ENCODE peak calls at places on chromosomes 5 and 9, in six cellular contexts. X is IMR-90, N is GM12878, B is A549, U is K562, Q is HepG2. Y is an unnamed sample.

GRCh38 chr9:125998837-125999503 is 251.8 kb downstream of the PBX3 start:
- DNase-seq in Q (no peak), B (no peak), N (no peak), X (no peak), U (no peak), Y (peak)

GRCh38 chr9:73743826-73744225 is 592.2 kb downstream of the ANXA1 start:
- DNase-seq in Q (no peak), U (no peak), N (no peak), X (no peak), B (no peak), Y (no peak)

GRCh38 chr9:19376931-19377330 is 3.1 kb downstream of the RPS6 start:
- DNase-seq in X (no peak), Q (no peak), U (no peak), B (no peak), N (no peak), Y (no peak)

GRCh38 chr9:81461196-81461595 is 228.2 kb downstream of the TLE1 start:
- DNase-seq in N (no peak), B (no peak), U (no peak), X (peak), Q (no peak), Y (no peak)

GRCh38 chr5:9774472-9775079 is 144.4 kb upstream of the TAS2R1 start:
- DNase-seq in Q (peak), U (no peak), N (no peak), B (no peak), X (peak), Y (no peak)

GRCh38 chr5:55191165-55191564 is 18.2 kb upstream of the CDC20B start:
- DNase-seq in Q (no peak), B (no peak), U (no peak), N (no peak), X (no peak), Y (no peak)

GRCh38 chr9:127392166-127392565 is 4.8 kb upstream of the SLC2A8 start:
- DNase-seq in N (no peak), B (no peak), U (no peak), Q (no peak), X (no peak), Y (no peak)

GRCh38 chr5:27706832-27707231 is 668.4 kb upstream of the CDH9 start:
- DNase-seq in U (no peak), Q (no peak), X (no peak), N (no peak), B (no peak), Y (no peak)

GRCh38 chr9:111179577-111179976 is 141.3 kb upstream of the LPAR1 start:
- DNase-seq in Q (no peak), B (no peak), X (no peak), N (peak), U (no peak), Y (no peak)

GRCh38 chr9:133184971-133185370 is 21.3 kb upstream of the GBGT1 start:
- DNase-seq in B (peak), Q (peak), X (peak), U (peak), N (no peak), Y (peak)

GRCh38 chr5:177154003-177154643 is 20.6 kb downstream of the NSD1 start:
- DNase-seq in N (no peak), Q (no peak), U (no peak), X (peak), B (no peak), Y (no peak)

GRCh38 chr5:41925555-41925946 is 470 bp downstream of the FBXO4 start:
- DNase-seq in U (peak), X (peak), Q (peak), B (peak), N (no peak), Y (no peak)

GRCh38 chr9:3939820-3940219 is 360.0 kb downstream of the GLIS3 start:
- DNase-seq in U (no peak), X (no peak), N (no peak), Q (no peak), B (no peak), Y (no peak)

GRCh38 chr9:130672466-130672865 is 8.1 kb downstream of the PRDM12 start:
- DNase-seq in Q (no peak), U (no peak), N (no peak), B (no peak), X (no peak), Y (peak)

GRCh38 chr5:170691623-170692022 is 91.9 kb upstream of the GABRP start:
- DNase-seq in U (no peak), B (no peak), N (no peak), Q (no peak), X (no peak), Y (peak)

GRCh38 chr5:149162401-149163084 is 21.2 kb downstream of the ABLIM3 start:
- DNase-seq in N (peak), X (peak), Q (peak), B (no peak), U (no peak), Y (no peak)

GRCh38 chr9:136192289-136193126 is 12.4 kb downstream of the LHX3 start:
- DNase-seq in U (no peak), Q (no peak), B (no peak), X (no peak), N (no peak), Y (peak)

GRCh38 chr5:67301285-67301904 is 104.8 kb upstream of the CD180 start:
- DNase-seq in U (no peak), Q (no peak), B (no peak), X (peak), N (no peak), Y (no peak)

GRCh38 chr5:115393239-115393638 is 96.8 kb upstream of the CCDC112 start:
- DNase-seq in B (no peak), X (no peak), Q (no peak), N (no peak), U (no peak), Y (no peak)

GRCh38 chr9:132160802-132161742 is 786 bp upstream of the NTNG2 start:
- DNase-seq in B (peak), U (no peak), N (no peak), X (peak), Q (no peak), Y (peak)

GRCh38 chr5:133397986-133398645 is 214.2 kb downstream of the FSTL4 start:
- DNase-seq in U (no peak), Q (no peak), X (no peak), B (no peak), N (no peak), Y (no peak)

GRCh38 chr9:128091144-128091543 is 23.1 kb downstream of the SLC25A25 start:
- DNase-seq in Q (no peak), U (no peak), N (no peak), B (no peak), X (peak), Y (peak)

GRCh38 chr9:111005711-111006482 is 32.4 kb downstream of the LPAR1 start:
- DNase-seq in Q (no peak), X (peak), N (no peak), B (no peak), U (no peak), Y (no peak)

GRCh38 chr5:3911111-3911510 is 315.5 kb downstream of the IRX1 start:
- DNase-seq in X (no peak), Q (no peak), B (no peak), N (no peak), U (no peak), Y (no peak)

GRCh38 chr9:92963831-92964606 is 16.7 kb downstream of the FGD3 start:
- DNase-seq in X (no peak), B (no peak), N (peak), Q (peak), U (no peak), Y (no peak)

GRCh38 chr5:172533058-172533398 is 78.7 kb upstream of the SH3PXD2B start:
- DNase-seq in Q (no peak), U (no peak), N (no peak), B (no peak), X (no peak), Y (no peak)

GRCh38 chr9:133460405-133461175 is 812 bp downstream of the CACFD1 start:
- DNase-seq in B (peak), X (no peak), U (peak), Q (peak), N (no peak), Y (no peak)

DNA sequence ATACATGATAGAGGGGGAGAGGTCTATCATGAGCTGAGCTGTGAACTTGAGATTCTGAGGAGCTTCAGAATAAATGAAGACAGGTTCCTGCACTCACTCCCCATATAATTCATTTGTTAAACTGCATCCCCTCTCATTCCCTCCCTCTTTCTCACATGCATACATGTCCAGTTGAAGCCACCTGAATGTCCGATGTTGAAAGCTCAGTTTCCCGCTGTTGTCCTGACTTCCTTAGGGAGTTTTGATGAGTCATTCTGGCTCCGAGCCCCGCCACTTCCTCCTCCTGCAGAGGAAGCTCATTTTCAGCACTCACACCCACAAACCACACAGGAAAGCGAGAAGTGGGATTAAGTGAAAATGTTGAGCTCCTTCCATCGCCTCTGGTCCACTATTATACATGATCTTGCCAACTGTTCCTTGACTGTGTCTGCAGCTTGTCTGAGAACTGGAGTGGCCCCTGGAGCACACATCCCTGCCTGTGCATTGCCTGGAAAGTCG is 121.2 kb downstream of the CEMIP2 start:
- DNase-seq in X (peak), B (no peak), Q (no peak), N (peak), U (peak), Y (no peak)
- H3K4me3 ChIP-seq in X (no peak), B (no peak), Q (no peak), N (no peak), U (peak), Y (no peak)

GRCh38 chr5:59837071-59837470 is 56.5 kb downstream of the PDE4D start:
- DNase-seq in B (no peak), X (no peak), N (no peak), U (no peak), Q (no peak), Y (no peak)

GRCh38 chr5:59838989-59839388 is 54.5 kb downstream of the PDE4D start:
- DNase-seq in U (no peak), Q (no peak), X (no peak), B (no peak), N (no peak), Y (no peak)

GRCh38 chr5:59842999-59843398 is 50.5 kb downstream of the PDE4D start:
- DNase-seq in B (no peak), N (no peak), Q (no peak), U (no peak), X (peak), Y (no peak)

GRCh38 chr5:59838067-59838466 is 55.5 kb downstream of the PDE4D start:
- DNase-seq in U (no peak), B (no peak), Q (no peak), N (no peak), X (no peak), Y (no peak)

GRCh38 chr5:59840200-59840601 is 53.3 kb downstream of the PDE4D start:
- DNase-seq in U (no peak), Q (peak), N (no peak), B (no peak), X (peak), Y (peak)
- TF ChIP-seq SMC3 in U (no peak), Q (no peak), N (no peak), B (no peak), X (no peak), Y (no peak)

DNA sequence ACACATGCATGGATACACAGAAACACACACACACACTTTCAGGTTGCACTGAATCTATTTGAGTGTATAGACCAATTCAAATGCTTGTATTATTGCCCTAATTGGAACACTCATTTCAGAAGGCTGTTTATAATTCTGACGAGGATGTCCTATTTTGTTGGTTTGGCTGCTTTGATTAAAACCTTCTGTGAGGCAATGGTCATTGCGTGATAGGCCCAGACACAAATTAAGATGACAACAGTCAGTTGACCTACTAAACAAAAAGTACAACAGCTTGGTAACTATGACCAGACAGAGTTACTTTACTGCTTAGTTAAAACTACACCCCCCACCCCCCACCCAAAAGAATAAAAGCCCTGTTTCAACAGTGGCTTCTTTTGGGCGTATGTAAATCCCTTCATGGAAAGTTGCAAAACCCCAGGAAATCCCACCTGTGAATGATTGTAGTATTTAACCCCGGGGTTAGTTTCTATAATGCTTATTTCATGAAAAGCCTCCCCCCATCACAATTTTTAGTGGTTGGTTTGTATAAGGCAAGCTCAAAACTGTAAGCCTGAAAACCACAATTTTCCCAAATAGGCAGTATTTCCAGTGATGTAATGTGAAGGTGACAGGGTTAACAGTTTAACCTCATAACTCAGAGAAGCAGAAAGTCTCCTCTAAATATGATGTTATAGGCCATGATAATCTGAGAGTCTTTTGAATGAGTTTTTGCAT is 340.8 kb downstream of the FGF10 start:
- DNase-seq in Q (no peak), U (no peak), X (no peak), B (no peak), N (no peak), Y (no peak)
- H3K4me3 ChIP-seq in Q (no peak), U (no peak), X (no peak), B (no peak), N (no peak), Y (no peak)

GRCh38 chr5:15010936-15011335 is 139.4 kb upstream of the ANKH start:
- DNase-seq in X (no peak), B (no peak), U (no peak), Q (peak), N (no peak), Y (no peak)

GRCh38 chr5:15014809-15015208 is 143.2 kb upstream of the ANKH start:
- DNase-seq in U (no peak), N (no peak), B (no peak), Q (peak), X (peak), Y (no peak)

GRCh38 chr5:15009420-15009819 is 137.8 kb upstream of the ANKH start:
- DNase-seq in X (peak), Q (peak), U (peak), N (no peak), B (peak), Y (peak)

GRCh38 chr5:15012061-15012460 is 140.5 kb upstream of the ANKH start:
- DNase-seq in X (no peak), N (no peak), U (no peak), B (no peak), Q (no peak), Y (no peak)

DNA sequence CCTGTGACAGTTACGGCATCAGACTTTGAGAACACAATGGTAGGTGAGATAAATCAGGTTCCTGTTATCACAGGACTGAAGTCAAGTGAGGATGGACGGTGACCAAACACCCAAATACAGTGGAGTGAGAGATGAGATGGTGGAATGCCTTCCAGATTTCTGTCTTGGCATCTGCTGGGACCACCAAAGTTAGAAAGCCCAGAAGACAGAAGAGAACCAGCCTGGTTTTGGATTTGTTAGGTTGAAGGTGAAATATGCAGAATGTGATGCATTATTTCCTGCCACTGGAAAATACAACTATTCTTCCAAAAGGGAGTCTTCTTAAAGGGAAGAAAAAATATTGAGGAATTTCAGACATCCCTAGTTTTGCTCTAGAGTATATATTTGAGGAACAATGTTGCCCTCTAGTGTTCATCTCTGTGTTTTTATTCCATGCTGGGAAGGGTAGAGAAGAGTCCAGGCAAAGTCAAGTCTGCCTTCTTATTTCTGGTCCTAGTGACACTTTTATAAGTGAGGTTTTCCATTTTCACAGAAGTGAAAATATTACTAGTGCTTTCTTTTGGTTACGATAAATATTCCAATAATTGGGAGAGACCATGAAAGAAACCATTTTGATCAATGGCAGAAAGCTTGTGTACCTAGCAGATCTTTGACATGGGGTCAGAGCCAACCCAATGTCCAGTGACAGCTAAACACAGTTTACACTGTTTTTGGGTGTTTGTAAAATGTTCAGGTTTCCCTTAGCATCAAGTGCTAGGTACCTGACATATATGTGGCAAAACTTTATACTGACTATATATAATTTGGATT is 142.3 kb upstream of the ANKH start:
- DNase-seq in Q (peak), U (peak), B (peak), N (no peak), X (peak), Y (peak)
- TF ChIP-seq SMC3 in Q (peak), U (peak), B (peak), N (peak), X (peak), Y (peak)

GRCh38 chr5:52673495-52673894 is 114.2 kb upstream of the ITGA1 start:
- DNase-seq in B (no peak), U (no peak), Q (no peak), N (no peak), X (no peak), Y (no peak)

GRCh38 chr5:52672459-52672858 is 115.3 kb upstream of the ITGA1 start:
- DNase-seq in U (no peak), B (no peak), Q (no peak), N (no peak), X (peak), Y (no peak)

GRCh38 chr5:52674815-52675545 is 112.7 kb upstream of the ITGA1 start:
- DNase-seq in N (no peak), U (no peak), Q (no peak), X (peak), B (no peak), Y (no peak)
- H3K4me3 ChIP-seq in N (no peak), U (no peak), Q (no peak), X (peak), B (no peak), Y (peak)

GRCh38 chr5:113311301-113311700 is 123.5 kb downstream of the TSSK1B start:
- DNase-seq in B (no peak), X (no peak), N (no peak), Q (no peak), U (no peak), Y (no peak)
- TF ChIP-seq SMC3 in B (no peak), X (no peak), N (no peak), Q (no peak), U (no peak), Y (no peak)

DNA sequence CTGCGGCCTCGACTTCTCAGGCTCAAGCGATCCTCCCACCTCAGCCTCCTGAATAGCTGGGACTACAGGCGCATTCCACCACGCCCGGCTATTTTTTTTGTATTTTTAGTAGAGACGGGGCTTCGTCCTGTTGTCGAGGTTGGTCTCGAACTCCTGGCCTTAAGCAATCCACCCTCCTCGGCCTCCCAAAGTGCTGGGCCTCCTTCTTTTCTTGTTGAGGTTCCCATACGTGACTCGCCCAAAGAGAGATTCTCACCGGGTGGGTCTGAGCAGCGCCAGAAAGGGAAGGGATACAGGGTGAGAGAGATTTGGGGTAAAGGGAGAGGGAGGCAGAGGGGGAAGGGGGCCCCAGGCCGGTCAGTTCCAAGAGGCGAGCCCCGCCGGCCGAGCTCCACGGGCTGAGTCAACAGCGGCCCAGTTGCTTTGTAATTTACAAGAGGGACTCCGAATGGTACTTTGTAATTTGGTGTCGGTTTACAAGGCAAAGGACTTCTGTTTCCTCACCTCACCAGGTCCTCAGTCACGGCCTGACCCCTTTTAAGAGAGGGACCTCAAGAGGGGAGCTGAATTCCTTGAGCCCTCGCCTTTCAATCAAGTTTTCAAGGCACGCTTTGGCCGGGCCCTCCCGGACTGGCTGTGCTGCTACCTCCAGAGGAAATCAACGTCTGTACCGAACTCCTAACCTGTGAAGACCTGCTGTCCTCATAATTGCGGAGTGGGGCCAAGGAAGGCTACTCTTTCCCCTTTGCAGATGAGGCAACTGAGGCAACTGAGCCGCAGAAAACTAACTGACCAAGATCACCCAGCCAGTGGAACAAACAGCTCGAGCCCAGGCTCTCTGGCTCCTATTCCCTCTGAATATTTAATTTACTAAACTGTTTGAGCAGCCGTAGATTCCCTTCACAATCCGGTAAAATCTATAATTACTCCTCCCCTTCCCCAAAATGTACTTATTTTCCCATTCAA is 3.2 kb upstream of the DMRT2 start:
- DNase-seq in N (no peak), B (no peak), U (no peak), Q (no peak), X (no peak), Y (no peak)
- H3K4me3 ChIP-seq in N (peak), B (no peak), U (no peak), Q (no peak), X (no peak), Y (no peak)